ENCODE peak calls at places on chromosome 15, in seven cellular contexts. O is left ventricle myocardium inferior, D is MM.1S, I is right atrium auricular region, V is brain microvascular endothelial cell, Q is mucosa of descending colon, A is HL-60. U is an unnamed sample.

GRCh38 chr15:32067115-32067514 is 36.8 kb downstream of the CHRNA7 start:
- DNase-seq in O (no peak), D (no peak), I (no peak), V (no peak), Q (no peak), A (no peak), U (no peak)

GRCh38 chr15:77819271-77819806 is 186.6 kb upstream of the LINGO1 start:
- DNase-seq in O (no peak), D (no peak), I (no peak), V (no peak), Q (no peak), A (no peak), U (no peak)

GRCh38 chr15:64731012-64731806 is 44.2 kb downstream of the RBPMS2 start:
- DNase-seq in O (peak; percentile 83), D (peak; percentile 86), I (peak; percentile 84), V (peak; percentile 53), Q (peak; percentile 96), A (peak; percentile 80), U (peak; percentile 63)

GRCh38 chr15:23472678-23473077 is 25.6 kb upstream of the GOLGA6L2 start:
- DNase-seq in O (no peak), D (no peak), I (no peak), V (no peak), Q (no peak), A (no peak), U (no peak)

GRCh38 chr15:28902856-28903255 is 17.1 kb downstream of the APBA2 start:
- DNase-seq in O (no peak), D (no peak), I (no peak), V (no peak), Q (no peak), A (no peak), U (no peak)

GRCh38 chr15:63133786-63134185 is 12.1 kb downstream of the LACTB start:
- DNase-seq in O (no peak), D (no peak), I (no peak), V (no peak), Q (no peak), A (no peak), U (no peak)

GRCh38 chr15:64740361-64741170 is 34.8 kb downstream of the RBPMS2 start:
- DNase-seq in O (peak; percentile 83), D (peak; percentile 22), I (peak; percentile 80), V (peak; percentile 42), Q (peak; percentile 40), A (peak; percentile 16), U (no peak)

GRCh38 chr15:30827625-30828303 is 76.0 kb upstream of the FAN1 start:
- DNase-seq in O (no peak), D (no peak), I (no peak), V (no peak), Q (no peak), A (no peak), U (no peak)

GRCh38 chr15:73370151-73370550 is 1.4 kb upstream of the HCN4 start:
- DNase-seq in O (no peak), D (no peak), I (no peak), V (no peak), Q (no peak), A (no peak), U (no peak)

GRCh38 chr15:77650285-77650684 is 17.6 kb upstream of the LINGO1 start:
- DNase-seq in O (no peak), D (no peak), I (no peak), V (peak; percentile 23), Q (peak; percentile 22), A (no peak), U (no peak)

GRCh38 chr15:70523192-70523591 is 240.2 kb downstream of the UACA start:
- DNase-seq in O (no peak), D (no peak), I (no peak), V (no peak), Q (no peak), A (no peak), U (no peak)

GRCh38 chr15:67049351-67050044 is 15.9 kb upstream of the SMAD3 start:
- DNase-seq in O (no peak), D (no peak), I (no peak), V (peak; percentile 89), Q (peak; percentile 54), A (no peak), U (no peak)

GRCh38 chr15:43928152-43928551 is 101.3 kb downstream of the WDR76 start:
- DNase-seq in O (no peak), D (no peak), I (no peak), V (no peak), Q (no peak), A (no peak), U (no peak)

GRCh38 chr15:58060575-58060974 is 4.9 kb downstream of the ALDH1A2 start:
- DNase-seq in O (no peak), D (no peak), I (no peak), V (no peak), Q (no peak), A (no peak), U (no peak)

GRCh38 chr15:61182955-61183354 is 46.1 kb downstream of the RORA start:
- DNase-seq in O (no peak), D (no peak), I (no peak), V (no peak), Q (no peak), A (no peak), U (no peak)

GRCh38 chr15:55254916-55255679 is 34.5 kb downstream of the RAB27A start:
- DNase-seq in O (no peak), D (no peak), I (no peak), V (no peak), Q (no peak), A (no peak), U (no peak)

GRCh38 chr15:78051622-78052405 is 25.7 kb downstream of the TBC1D2B start:
- DNase-seq in O (no peak), D (no peak), I (no peak), V (no peak), Q (peak; percentile 69), A (peak; percentile 75), U (no peak)

GRCh38 chr15:82850242-82850591 is 40.8 kb downstream of the WHAMM start:
- DNase-seq in O (no peak), D (no peak), I (peak; percentile 50), V (no peak), Q (no peak), A (no peak), U (no peak)

GRCh38 chr15:72318408-72318942 is 1.5 kb downstream of the CELF6 start:
- DNase-seq in O (no peak), D (no peak), I (peak; percentile 38), V (no peak), Q (no peak), A (no peak), U (no peak)

GRCh38 chr15:72315706-72316370 is 4.1 kb downstream of the CELF6 start:
- DNase-seq in O (no peak), D (no peak), I (no peak), V (no peak), Q (peak; percentile 22), A (no peak), U (no peak)

GRCh38 chr15:72323752-72324151 is 3.8 kb upstream of the CELF6 start:
- DNase-seq in O (no peak), D (no peak), I (no peak), V (no peak), Q (no peak), A (no peak), U (no peak)

GRCh38 chr15:72319985-72320671 is at the start of gene CELF6:
- DNase-seq in O (peak; percentile 69), D (peak; percentile 81), I (peak; percentile 81), V (peak; percentile 78), Q (peak; percentile 71), A (peak; percentile 74), U (peak; percentile 28)

DNA sequence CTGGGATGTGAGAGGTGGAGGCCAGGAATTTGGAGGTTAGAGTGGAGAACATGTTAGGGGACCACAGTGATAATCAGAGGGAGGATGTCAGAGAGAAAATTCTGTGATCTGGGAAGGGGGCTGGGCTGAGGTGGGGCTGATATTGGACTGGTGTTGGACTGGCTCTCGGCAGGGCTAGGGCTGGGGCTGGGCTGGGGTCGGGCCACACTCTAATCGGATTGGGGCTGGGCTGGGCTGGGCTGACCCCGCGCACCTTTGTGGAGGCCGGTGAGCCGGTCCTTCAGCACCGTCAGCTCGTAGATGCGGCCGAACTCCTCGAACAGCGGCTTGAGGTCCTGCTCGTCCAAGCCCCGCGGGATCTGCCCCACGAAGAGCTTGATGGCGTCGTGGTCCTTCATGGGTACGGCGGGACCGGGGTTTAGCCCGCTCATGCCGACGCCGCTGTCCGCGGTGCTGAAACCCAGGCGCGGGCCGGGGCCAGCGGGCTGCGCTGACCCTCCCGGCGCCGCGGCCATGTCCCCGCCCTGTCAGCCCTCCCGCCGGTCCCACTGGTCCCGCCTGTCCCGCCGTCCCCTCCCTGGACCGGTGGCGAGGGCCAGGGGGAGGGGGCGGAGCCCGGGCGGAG is 485 bp downstream of the CELF6 start:
- DNase-seq in O (peak; percentile 68), D (peak; percentile 16), I (no peak), V (peak; percentile 13), Q (peak; percentile 74), A (no peak), U (no peak)
- H3K4me3 ChIP-seq in O (peak overlapping the region; percentile 70), D (no peak overlapping the region), I (peak overlapping the region; percentile 21), V (no peak overlapping the region), Q (no peak overlapping the region), A (peak overlapping the region; percentile 68), U (peak overlapping the region; percentile 47)

DNA sequence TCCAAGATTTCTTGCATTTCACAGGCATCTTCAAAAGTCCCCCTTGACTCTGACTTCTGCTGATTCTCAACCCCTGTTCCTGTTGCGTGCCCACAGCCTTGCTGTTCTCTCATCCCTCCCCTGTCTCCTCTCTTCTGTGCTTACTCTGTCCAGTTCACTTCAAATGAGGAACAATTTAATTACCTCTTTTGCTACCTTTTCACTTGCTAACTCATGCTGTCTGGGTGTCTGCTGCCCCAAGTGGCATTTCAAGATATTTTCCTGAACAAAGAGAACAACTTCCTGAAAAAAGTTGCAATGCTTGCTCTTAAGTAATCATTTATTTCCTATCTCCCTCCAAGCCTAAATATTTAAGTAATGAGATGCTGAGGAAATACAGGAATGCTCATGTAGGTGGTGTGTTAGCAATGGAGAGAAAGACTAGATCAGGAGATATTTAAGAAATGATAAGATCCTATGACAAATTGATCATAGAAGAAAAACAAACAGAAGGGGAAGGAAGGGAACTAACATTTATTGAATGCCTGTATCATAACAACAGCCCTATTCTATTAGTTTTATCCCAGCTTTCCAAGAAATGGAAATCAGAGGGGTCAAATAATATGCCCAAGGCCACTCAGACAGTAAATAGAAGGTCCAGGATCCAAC is 42.2 kb downstream of the SV2B start:
- DNase-seq in O (no peak), D (peak; percentile 32), I (no peak), V (no peak), Q (no peak), A (peak; percentile 45), U (no peak)
- TF ChIP-seq CTCF in O (peak; percentile 55), D (peak; percentile 69), I (peak; percentile 52), V (peak; percentile 47), Q (no peak), A (peak; percentile 36), U (peak; percentile 32)

DNA sequence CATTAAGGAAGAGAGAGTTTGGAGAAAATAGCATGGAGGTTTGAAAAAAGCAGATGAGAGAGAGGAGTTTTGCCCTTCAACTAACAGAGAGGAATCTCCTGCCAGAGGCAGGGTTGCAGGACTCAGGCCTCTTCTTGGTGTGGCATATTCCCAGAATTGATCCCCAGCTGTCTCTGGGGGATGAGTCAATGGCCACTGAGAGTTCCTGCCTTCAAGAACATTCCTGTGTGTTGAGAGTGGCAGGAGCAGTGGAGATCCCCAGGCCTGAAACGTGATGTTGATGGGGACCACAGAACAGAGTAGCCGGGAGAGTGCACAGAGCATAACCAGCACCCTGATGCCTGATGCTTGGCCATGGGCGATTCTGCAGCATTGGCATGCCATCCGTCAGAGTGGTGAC is 348.4 kb upstream of the THBS1 start:
- DNase-seq in O (no peak), D (no peak), I (no peak), V (peak; percentile 87), Q (no peak), A (no peak), U (peak; percentile 37)
- H3K4me3 ChIP-seq in O (no peak overlapping the region), D (no peak overlapping the region), I (no peak overlapping the region), V (no peak overlapping the region), Q (no peak overlapping the region), A (no peak overlapping the region), U (no peak overlapping the region)

GRCh38 chr15:80323285-80323684 is 71.3 kb upstream of the CTXND1 start:
- DNase-seq in O (no peak), D (no peak), I (no peak), V (no peak), Q (no peak), A (no peak), U (no peak)
- TF ChIP-seq CTCF in O (peak; percentile 18), D (peak; percentile 9), I (no peak), V (peak; percentile 24), Q (no peak), A (no peak), U (peak; percentile 23)

U was measured in astrocyte of the cerebellum.